ENCODE peak calls at places on chromosome 17, in four cellular contexts. Q is HFF-Myc, N is OCI-LY7, X is AG09309. E is an unnamed sample.

GRCh38 chr17:15479697-15480096 is 12.3 kb upstream of the CDRT4 start:
- DNase-seq in N (no peak), X (no peak), Q (peak; percentile 81), E (no peak)

GRCh38 chr17:54891176-54891821 is 9.4 kb upstream of the TOM1L1 start:
- DNase-seq in X (peak; percentile 23), Q (peak; percentile 48), N (peak; percentile 32), E (no peak)

GRCh38 chr17:17079336-17079735 is 37.1 kb downstream of the MPRIP start:
- DNase-seq in N (no peak), Q (no peak), X (no peak), E (no peak)

GRCh38 chr17:18916816-18917496 is 35.0 kb upstream of the SLC5A10 start:
- DNase-seq in X (peak; percentile 38), N (no peak), Q (peak; percentile 32), E (no peak)

GRCh38 chr17:83136931-83137330 is 57.5 kb downstream of the METRNL start:
- DNase-seq in X (no peak), N (no peak), Q (no peak), E (no peak)

GRCh38 chr17:60720763-60721531 is 43.3 kb downstream of the BCAS3 start:
- DNase-seq in X (peak; percentile 41), Q (peak; percentile 49), N (peak; percentile 60), E (no peak)

GRCh38 chr17:76584427-76585047 is 1.1 kb downstream of the ST6GALNAC2 start:
- DNase-seq in X (no peak), Q (no peak), N (no peak), E (no peak)

GRCh38 chr17:250487-251300 is 69.2 kb upstream of the DOC2B start:
- DNase-seq in X (no peak), N (no peak), Q (no peak), E (no peak)

GRCh38 chr17:28745052-28745776 is 1.4 kb downstream of the TRAF4 start:
- DNase-seq in N (peak; percentile 71), X (no peak), Q (no peak), E (no peak)

GRCh38 chr17:28744802-28745051 is 916 bp downstream of the TRAF4 start:
- DNase-seq in Q (no peak), N (peak; percentile 39), X (no peak), E (no peak)

GRCh38 chr17:28741358-28742349 is 2.2 kb upstream of the TRAF4 start:
- DNase-seq in N (peak; percentile 93), Q (no peak), X (no peak), E (no peak)

GRCh38 chr17:28744104-28744801 is 442 bp downstream of the TRAF4 start:
- DNase-seq in Q (no peak), X (no peak), N (peak; percentile 68), E (no peak)

GRCh38 chr17:28743243-28744103 is at the start of gene TRAF4:
- DNase-seq in X (peak; percentile 78), N (peak; percentile 92), Q (peak; percentile 81), E (no peak)
- TF ChIP-seq CTCF in X (no peak), N (no peak), Q (no peak), E (no peak)

DNA sequence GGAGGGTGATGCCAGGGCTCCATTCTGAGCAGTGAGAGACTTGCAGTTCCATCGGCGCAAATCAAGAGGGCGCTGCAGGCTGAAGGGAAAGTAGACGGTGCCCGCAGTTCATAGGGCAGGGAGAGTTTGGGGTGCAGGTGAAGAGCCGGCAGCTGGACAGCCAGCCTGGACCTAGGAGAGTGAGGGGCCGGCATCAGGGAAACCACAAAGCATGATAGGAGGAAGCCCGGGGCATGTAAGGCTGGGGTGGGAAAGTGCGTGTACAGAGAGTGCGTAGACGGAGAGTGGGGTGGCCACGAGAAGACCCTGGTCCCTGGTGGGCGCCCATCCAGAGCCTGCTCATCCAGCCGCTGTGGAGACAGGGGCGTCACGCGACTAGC is 101.1 kb upstream of the CHMP6 start:
- DNase-seq in N (no peak), X (no peak), Q (no peak), E (no peak)
- H3K4me3 ChIP-seq in N (no peak overlapping the region), X (no peak overlapping the region), Q (no peak overlapping the region), E (no peak overlapping the region)

GRCh38 chr17:48162946-48163506 is 55.5 kb downstream of the SNX11 start:
- DNase-seq in N (no peak), Q (no peak), X (no peak), E (peak; percentile 58)

GRCh38 chr17:48160177-48160967 is 52.8 kb downstream of the SNX11 start:
- DNase-seq in X (no peak), Q (no peak), N (no peak), E (no peak)

GRCh38 chr17:48162305-48162934 is 54.9 kb downstream of the SNX11 start:
- DNase-seq in Q (no peak), X (no peak), N (no peak), E (no peak)

GRCh38 chr17:48161127-48161905 is 53.8 kb downstream of the SNX11 start:
- DNase-seq in N (no peak), X (no peak), Q (no peak), E (no peak)

DNA sequence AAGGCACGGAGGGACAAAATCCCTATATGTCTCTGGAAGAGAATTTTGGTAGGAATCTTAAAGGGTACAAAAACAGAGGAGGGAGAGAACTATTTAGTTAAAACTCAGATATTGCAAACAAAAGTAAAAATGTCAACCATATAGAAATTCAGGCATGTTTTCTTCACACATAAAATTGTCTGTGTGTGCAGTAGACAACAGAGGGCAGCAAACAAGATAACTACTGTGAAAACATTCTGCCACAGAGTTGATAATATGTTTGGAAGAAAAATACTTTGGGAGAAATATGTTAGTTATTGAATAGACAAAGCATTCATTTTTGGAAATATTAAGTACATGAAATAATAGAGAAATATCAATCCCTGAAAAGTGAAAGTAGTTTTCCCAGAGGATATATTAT is 56.2 kb downstream of the SNX11 start:
- DNase-seq in X (no peak), Q (no peak), N (no peak), E (no peak)
- TF ChIP-seq CTCF in X (peak; percentile 14), Q (no peak), N (peak; percentile 32), E (peak; percentile 23)

DNA sequence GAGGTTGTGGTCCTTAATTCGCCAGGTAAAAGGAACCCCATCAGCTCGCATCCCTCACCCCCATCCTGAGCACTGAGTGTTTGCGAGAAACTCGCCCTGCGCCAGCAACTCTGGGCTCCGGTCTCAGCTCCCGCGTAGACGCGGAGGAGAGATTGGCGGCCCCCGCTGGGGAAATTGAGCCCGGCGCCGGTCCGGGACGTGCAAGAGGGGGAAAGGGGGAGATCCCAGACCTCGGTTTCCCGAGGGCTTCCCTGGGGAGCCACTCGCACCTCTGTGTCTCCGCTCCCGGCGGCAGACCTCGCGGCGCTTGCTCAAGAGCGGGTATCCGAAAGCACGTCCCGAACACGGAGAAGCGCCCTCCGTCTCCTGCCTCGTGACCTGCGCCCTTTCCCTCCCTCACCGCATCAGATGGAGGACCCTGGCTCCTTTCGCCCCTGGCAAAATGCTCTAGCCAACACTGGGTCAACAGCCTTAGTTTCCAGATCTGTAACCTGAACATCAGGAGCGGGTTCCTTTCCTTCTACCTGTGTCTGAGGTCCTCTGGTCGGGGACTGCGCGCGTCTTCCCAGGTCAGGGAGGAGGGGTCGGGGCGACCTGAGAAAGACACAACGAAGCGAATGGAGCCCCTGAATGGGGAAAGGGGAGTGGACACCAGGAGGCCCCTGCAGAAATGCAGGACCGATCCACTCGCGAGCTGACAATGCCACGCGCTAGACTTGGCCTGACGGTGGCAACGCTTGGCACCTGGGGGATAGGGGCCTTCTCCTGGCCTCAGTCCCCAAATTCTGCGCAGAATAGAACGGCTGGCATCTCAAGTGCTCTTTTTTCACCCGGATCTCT is 2.9 kb upstream of the SOX9 start:
- DNase-seq in N (no peak), X (no peak), Q (no peak), E (no peak)
- H3K4me3 ChIP-seq in N (no peak overlapping the region), X (peak overlapping the region; percentile 23), Q (no peak overlapping the region), E (peak overlapping the region; percentile 97)

DNA sequence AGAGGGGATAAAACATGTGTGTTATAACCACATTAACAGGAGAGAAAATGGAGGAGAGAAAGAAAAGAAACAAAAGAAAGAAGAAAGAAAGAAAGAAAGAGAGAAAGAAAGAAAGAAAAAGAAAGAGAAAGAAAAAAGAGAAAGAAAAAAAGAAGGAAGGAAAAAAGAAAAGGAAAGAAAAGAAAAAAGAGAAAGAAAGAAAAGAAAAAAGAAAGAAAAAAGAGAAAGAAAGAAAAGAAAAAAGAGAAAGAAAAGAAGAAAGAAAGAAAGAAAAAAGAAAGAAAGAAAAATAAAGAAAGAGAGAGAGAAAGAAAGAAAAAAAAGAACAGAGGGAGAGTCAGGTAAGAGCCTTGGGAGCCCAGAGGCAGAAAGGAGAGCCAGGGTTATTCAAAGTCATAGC is 446.6 kb upstream of the ASIC2 start:
- DNase-seq in N (no peak), X (no peak), Q (no peak), E (no peak)
- TF ChIP-seq CTCF in N (no peak), X (no peak), Q (no peak), E (no peak)

DNA sequence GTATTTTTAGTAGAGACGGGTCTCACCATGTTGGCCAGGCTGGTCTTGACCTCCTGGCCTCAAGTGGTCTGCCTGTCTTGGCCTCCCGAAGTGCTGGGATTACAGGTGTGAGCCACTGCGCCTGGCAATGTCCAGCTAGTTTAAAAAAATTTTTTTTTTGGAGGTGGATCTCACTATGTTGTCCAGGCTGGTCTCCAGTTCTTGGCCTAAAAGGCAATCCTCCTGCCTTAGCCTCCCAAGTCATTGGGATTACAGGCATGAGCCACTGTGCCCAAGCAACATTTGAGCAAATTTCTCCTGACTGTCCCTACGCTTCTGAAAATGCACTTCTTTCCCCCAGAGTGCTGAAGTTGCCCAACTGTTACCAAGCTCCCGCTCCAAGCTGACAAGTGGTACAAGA is 8.0 kb downstream of the MAP3K14 start:
- DNase-seq in Q (no peak), X (no peak), N (no peak), E (no peak)
- H3K4me3 ChIP-seq in Q (no peak overlapping the region), X (no peak overlapping the region), N (no peak overlapping the region), E (no peak overlapping the region)

GRCh38 chr17:48262982-48263586 is 155.5 kb downstream of the SNX11 start:
- DNase-seq in X (no peak), Q (no peak), N (peak; percentile 33), E (no peak)
- TF ChIP-seq CTCF in X (peak; percentile 27), Q (no peak), N (peak; percentile 86), E (peak; percentile 62)

DNA sequence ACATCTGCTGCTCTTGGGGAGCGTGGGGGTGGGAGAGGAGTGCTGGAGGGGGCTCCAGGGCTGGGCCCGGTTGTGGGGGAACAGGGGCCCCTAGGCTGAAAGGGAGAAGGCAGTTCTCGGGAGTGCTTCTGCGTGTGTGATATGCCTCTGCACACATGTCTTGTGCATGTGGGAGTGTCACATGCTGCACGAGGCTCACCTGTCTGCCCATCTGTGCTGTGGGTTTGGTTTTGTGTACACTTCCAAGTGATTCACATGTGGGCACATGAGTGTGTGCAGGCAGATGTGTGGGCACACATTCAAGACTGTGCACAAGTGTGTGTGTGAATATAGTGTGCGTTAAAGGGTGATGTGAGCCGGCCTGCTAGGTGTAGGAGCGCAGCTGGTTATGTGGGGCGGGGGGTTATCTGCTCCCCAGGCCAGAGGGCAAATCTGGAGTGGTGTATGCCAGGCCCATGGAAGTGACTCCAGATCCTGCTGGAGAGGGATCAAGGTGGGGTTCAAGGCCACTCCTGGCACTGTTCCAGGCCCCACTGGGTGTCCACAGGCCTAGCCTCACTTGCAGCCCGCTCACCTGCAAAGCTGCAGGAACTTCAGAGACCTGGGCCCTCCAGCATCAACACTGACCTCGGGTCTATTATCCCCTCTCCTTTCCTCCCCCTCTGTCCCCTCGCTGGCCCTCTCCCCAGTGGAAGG is 3.8 kb upstream of the BAHCC1 start:
- DNase-seq in Q (no peak), X (no peak), N (no peak), E (no peak)
- H3K4me3 ChIP-seq in Q (peak overlapping the region; percentile 67), X (no peak overlapping the region), N (no peak overlapping the region), E (peak overlapping the region; percentile 74)